ENCODE peak calls at places on chromosomes 1 and 21, in nine cellular contexts. E is hepatocyte; N is naive thymus-derived CD4-positive, alpha-beta T cell; V is lung; Q is A549; Y is aorta; I is mucosa of descending colon; G is neuronal stem cell; M is suprapubic skin. R is an unnamed sample. For H3K4me1 and H3K9me3, the result is how much of the 10 kb centered on the place peaks cover.

GRCh38 chr21:45473496-45474322 is 68.5 kb downstream of the SLC19A1 start:
- DNase-seq in E (no peak), N (no peak), V (no peak), Q (no peak), Y (no peak), I (no peak), G (no peak), M (no peak), R (no peak)

GRCh38 chr1:182611787-182612186 is 7.6 kb upstream of the RGS16 start:
- DNase-seq in E (no peak), N (no peak), V (no peak), Q (no peak), Y (no peak), I (no peak), G (peak), M (no peak), R (no peak)

GRCh38 chr1:160284220-160284781 is 632 bp downstream of the PEX19 start:
- DNase-seq in E (peak), N (no peak), V (peak), Q (peak), Y (no peak), I (peak), G (no peak), M (no peak), R (peak)

GRCh38 chr1:199073166-199073565 is 434.3 kb downstream of the PTPRC start:
- DNase-seq in E (no peak), N (no peak), V (no peak), Q (no peak), Y (no peak), I (no peak), G (no peak), M (no peak), R (no peak)

GRCh38 chr21:36630485-36631206 is 68.3 kb upstream of the SIM2 start:
- DNase-seq in E (peak), N (peak), V (peak), Q (peak), Y (peak), I (peak), G (peak), M (no peak), R (peak)

GRCh38 chr1:58568911-58569310 is 8.1 kb downstream of the TACSTD2 start:
- DNase-seq in E (no peak), N (no peak), V (no peak), Q (no peak), Y (no peak), I (no peak), G (no peak), M (no peak), R (no peak)

GRCh38 chr1:22527122-22527521 is 36.2 kb upstream of the EPHA8 start:
- DNase-seq in E (no peak), N (no peak), V (no peak), Q (no peak), Y (no peak), I (no peak), G (no peak), M (peak), R (no peak)

GRCh38 chr1:175874081-175874480 is 130.7 kb upstream of the TNR start:
- DNase-seq in E (no peak), N (no peak), V (no peak), Q (no peak), Y (no peak), I (no peak), G (no peak), M (no peak), R (no peak)

GRCh38 chr1:236143104-236143948 is 987 bp downstream of the GPR137B start:
- DNase-seq in E (peak), N (peak), V (no peak), Q (no peak), Y (no peak), I (no peak), G (no peak), M (no peak), R (no peak)

GRCh38 chr1:88650676-88651418 is 33.2 kb upstream of the PKN2 start:
- DNase-seq in E (peak), N (no peak), V (no peak), Q (no peak), Y (no peak), I (no peak), G (no peak), M (no peak), R (no peak)

GRCh38 chr21:41164981-41165650 is 2.8 kb upstream of the BACE2 start:
- DNase-seq in E (peak), N (no peak), V (no peak), Q (peak), Y (no peak), I (peak), G (no peak), M (no peak), R (no peak)

GRCh38 chr1:206685749-206686485 is 1.2 kb downstream of the MAPKAPK2 start:
- DNase-seq in E (peak), N (peak), V (peak), Q (peak), Y (peak), I (peak), G (peak), M (peak), R (peak)

GRCh38 chr1:9341301-9341845 is 48.7 kb downstream of the SPSB1 start:
- DNase-seq in E (no peak), N (no peak), V (no peak), Q (no peak), Y (no peak), I (no peak), G (no peak), M (no peak), R (no peak)

GRCh38 chr1:9343269-9343668 is 50.6 kb downstream of the SPSB1 start:
- DNase-seq in E (no peak), N (no peak), V (no peak), Q (no peak), Y (no peak), I (no peak), G (no peak), M (no peak), R (no peak)

GRCh38 chr1:9340172-9340854 is 47.6 kb downstream of the SPSB1 start:
- DNase-seq in E (no peak), N (no peak), V (no peak), Q (no peak), Y (no peak), I (no peak), G (no peak), M (no peak), R (no peak)

GRCh38 chr1:9340864-9341263 is 48.2 kb downstream of the SPSB1 start:
- DNase-seq in E (no peak), N (no peak), V (no peak), Q (no peak), Y (no peak), I (no peak), G (no peak), M (no peak), R (no peak)

DNA sequence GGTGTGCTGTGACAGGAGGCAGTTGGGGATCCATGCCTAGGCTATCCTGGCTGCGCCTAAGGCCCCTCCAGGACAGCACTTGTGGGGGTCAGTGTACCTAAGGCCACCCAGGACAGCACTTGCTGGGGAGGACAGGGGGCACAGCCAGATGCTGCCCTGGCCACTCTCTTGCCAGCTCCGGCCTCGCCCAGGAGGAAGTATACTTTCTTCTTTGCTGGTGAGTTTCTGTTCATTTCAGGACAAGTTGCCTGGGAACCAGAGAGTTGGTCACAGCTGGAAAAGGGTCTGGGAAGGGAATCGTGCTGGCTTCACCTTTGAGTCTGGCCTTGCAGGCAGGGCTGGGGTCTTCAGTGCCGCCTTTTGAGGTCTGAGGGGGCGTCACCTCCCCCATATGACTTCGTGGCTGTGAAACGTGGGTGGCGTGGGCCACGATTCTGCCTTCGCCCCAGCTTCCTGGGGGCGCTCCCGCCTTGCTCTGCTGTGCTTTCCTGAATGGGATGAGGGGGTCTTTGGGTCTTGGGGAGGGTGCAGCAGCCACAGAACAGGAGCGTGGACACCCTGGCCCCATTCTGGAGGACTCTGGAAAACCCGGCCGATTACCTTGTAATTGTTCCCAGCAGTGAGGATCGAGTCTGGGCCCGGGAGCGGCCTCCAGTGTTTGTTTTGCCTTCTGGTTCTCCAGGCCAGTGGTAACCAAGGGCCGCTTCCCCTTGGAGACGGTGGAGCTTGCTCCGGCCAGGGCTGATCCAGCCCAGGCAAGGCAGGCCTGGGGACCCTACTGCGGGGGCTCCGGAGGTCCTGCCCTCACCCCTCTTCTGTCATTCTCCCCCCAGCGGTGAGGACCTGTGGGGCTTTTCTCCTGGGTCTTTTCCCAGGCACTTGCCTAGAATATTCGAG is 45.9 kb downstream of the SPSB1 start:
- DNase-seq in E (peak), N (no peak), V (no peak), Q (no peak), Y (peak), I (peak), G (no peak), M (no peak), R (no peak)
- H3K4me1 ChIP-seq in E (under half), N (under half), V (under half), Q (under half), Y (under half), I (under half), G (under half), M (half or more), R (under half)

DNA sequence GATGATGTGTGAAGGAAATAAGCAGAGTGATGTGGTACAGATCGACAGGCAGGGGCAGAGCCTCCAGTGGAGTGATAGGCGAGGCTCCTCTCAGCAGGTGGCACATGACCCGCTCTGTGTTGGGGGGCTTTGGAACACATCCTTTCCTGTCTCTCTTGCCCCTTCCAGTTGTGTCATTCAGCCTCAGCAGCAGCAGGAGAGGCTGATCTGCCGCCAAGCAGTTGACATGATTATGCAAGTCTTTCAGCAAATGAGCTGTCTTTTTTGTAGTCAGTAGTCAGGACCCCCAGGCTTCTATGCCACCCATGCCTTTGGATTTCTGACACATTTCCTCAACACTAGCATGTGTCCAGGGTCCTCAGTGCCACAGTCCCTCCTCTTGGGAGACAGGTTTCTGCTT is 307.1 kb upstream of the C1orf174 start:
- DNase-seq in E (no peak), N (no peak), V (peak), Q (no peak), Y (no peak), I (no peak), G (no peak), M (peak), R (no peak)
- H3K9me3 ChIP-seq in E (under half), N (under half), V (under half), Q (under half), Y (under half), I (under half), G (under half), M (under half), R (under half)

DNA sequence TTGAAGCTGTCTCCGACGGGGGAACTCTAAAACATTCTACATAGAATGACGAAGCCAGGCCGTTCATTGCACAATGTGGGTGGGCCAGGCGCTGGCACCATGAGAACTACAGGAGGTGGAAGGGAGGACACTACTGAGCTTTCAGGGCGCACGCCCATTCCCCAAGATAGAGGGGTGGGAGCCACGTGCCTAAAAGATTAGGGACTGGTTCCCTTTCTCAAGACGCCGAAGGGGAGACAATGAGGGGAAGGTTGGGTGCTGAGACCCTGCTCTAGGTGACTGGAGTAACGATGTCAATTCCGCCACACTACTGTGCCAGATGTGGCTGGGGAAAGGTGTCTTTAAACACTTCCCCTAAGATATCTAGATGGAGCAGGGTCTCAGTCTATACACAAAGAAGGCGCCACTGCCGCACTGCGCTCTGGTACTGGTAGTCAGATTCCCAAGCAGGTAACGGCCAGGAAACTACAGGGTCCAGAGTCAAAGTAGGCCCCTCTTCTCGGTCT is 782 bp downstream of the CSDE1 start:
- DNase-seq in E (peak), N (no peak), V (peak), Q (peak), Y (peak), I (peak), G (no peak), M (peak), R (peak)
- H3K4me1 ChIP-seq in E (under half), N (half or more), V (under half), Q (under half), Y (under half), I (under half), G (under half), M (half or more), R (under half)

DNA sequence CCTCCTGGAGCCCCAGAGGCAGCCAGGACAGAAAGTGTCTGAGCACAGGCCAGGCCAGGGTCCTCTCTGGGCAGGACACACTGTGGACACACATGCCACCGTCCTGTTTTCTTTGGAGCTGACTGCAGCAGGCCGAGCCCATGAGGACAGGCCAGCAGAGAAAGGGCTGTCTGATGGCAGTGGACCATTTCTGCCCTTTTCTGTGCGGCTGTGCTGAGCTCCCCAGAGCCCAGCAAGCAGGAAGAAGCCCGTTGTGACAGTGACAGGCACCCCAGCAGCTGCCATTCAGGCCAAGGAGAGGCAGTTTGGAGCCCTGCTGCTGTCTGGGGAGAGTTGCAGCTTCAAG is 115.8 kb upstream of the ARHGEF16 start:
- DNase-seq in E (no peak), N (no peak), V (no peak), Q (no peak), Y (no peak), I (no peak), G (no peak), M (no peak), R (no peak)
- H3K9me3 ChIP-seq in E (under half), N (under half), V (under half), Q (under half), Y (under half), I (under half), G (under half), M (under half), R (under half)

GRCh38 chr1:27598902-27599528 is 4.9 kb downstream of the AHDC1 start:
- DNase-seq in E (peak), N (no peak), V (peak), Q (no peak), Y (peak), I (no peak), G (no peak), M (no peak), R (no peak)
- H3K4me1 ChIP-seq in E (half or more), N (under half), V (under half), Q (half or more), Y (under half), I (under half), G (half or more), M (half or more), R (under half)

GRCh38 chr1:161790587-161791317 is 24.6 kb downstream of the ATF6 start:
- DNase-seq in E (no peak), N (no peak), V (no peak), Q (no peak), Y (no peak), I (no peak), G (no peak), M (no peak), R (no peak)
- H3K9me3 ChIP-seq in E (under half), N (under half), V (under half), Q (under half), Y (under half), I (under half), G (under half), M (under half), R (under half)